ENCODE peak calls at places on chromosomes 3 and 15, in six cellular contexts. J is neuronal stem cell; R is naive thymus-derived CD8-positive, alpha-beta T cell; M is right lobe of liver; B is Panc1; S is activated T-helper 2 cell treated with anti-CD3 and anti-CD28 coated beads, Interferon-gamma antibody, Interleukin-2, Interleukin-4, amounts not matched to agents 10 μg/mL and 5 μg/mL and 100 μg/mL, durations not matched to agents 14 hours and 24 hours and 36 hours. O is an unnamed sample.
A peak's percentile ranks its signal among the peaks of the same experiment; 100 is the strongest.

GRCh38 chr15:31435256-31435781 is 108.7 kb downstream of the KLF13 start:
- DNase-seq in B (no peak), S (peak; percentile 80), R (peak; percentile 91), J (peak; percentile 30), M (peak; percentile 78), O (peak; percentile 96)

GRCh38 chr3:124315215-124316033 is 323.5 kb upstream of the ROPN1 start:
- DNase-seq in B (no peak), J (no peak), S (no peak), R (no peak), M (no peak), O (no peak)

GRCh38 chr15:34754674-34755418 is at the start of gene GJD2:
- DNase-seq in B (no peak), S (no peak), J (peak; percentile 51), M (no peak), R (no peak), O (no peak)

GRCh38 chr3:108092556-108092955 is 1.7 kb upstream of the CD47 start:
- DNase-seq in B (no peak), R (no peak), M (no peak), J (no peak), S (no peak), O (no peak)

GRCh38 chr15:50116477-50116876 is 2.6 kb downstream of the ATP8B4 start:
- DNase-seq in M (no peak), S (no peak), B (no peak), R (no peak), J (no peak), O (peak; percentile 51)

GRCh38 chr3:88059380-88060160 is 515 bp downstream of the ZNF654 start:
- DNase-seq in R (peak; percentile 4), B (no peak), M (no peak), J (peak; percentile 3), S (no peak), O (peak; percentile 37)

GRCh38 chr3:76930712-76931111 is 109.2 kb upstream of the ROBO2 start:
- DNase-seq in S (no peak), M (no peak), J (no peak), R (no peak), B (no peak), O (no peak)

GRCh38 chr3:98372445-98372844 is 18.0 kb upstream of the OR5K3 start:
- DNase-seq in B (no peak), R (no peak), M (no peak), J (no peak), S (no peak), O (no peak)

GRCh38 chr3:147521646-147522045 is 112.5 kb downstream of the ZIC1 start:
- DNase-seq in B (no peak), M (no peak), R (no peak), J (no peak), S (no peak), O (no peak)

GRCh38 chr3:39911465-39912309 is 102.3 kb downstream of the MYRIP start:
- DNase-seq in J (no peak), B (no peak), M (no peak), S (no peak), R (no peak), O (no peak)

GRCh38 chr3:30752961-30753360 is 141.5 kb downstream of the GADL1 start:
- DNase-seq in J (no peak), B (no peak), M (peak; percentile 30), S (no peak), R (no peak), O (no peak)

GRCh38 chr3:179260949-179261765 is 10.2 kb upstream of the KCNMB3 start:
- DNase-seq in S (peak; percentile 67), J (peak; percentile 29), M (peak; percentile 85), R (peak; percentile 62), B (no peak), O (no peak)

GRCh38 chr3:78729921-78730320 is 1037.9 kb downstream of the ROBO1 start:
- DNase-seq in B (no peak), S (no peak), M (no peak), J (no peak), R (no peak), O (no peak)

GRCh38 chr15:68285243-68285980 is 7.9 kb downstream of the FEM1B start:
- DNase-seq in R (no peak), M (no peak), B (no peak), S (no peak), J (no peak), O (no peak)

GRCh38 chr3:70754314-70754713 is 441.9 kb upstream of the MDFIC2 start:
- DNase-seq in J (no peak), S (no peak), B (no peak), R (no peak), M (no peak), O (no peak)

GRCh38 chr3:23071306-23071705 is 131.8 kb upstream of the UBE2E2 start:
- DNase-seq in S (no peak), J (no peak), R (no peak), M (no peak), B (no peak), O (no peak)

GRCh38 chr15:40454904-40455391 is 14.2 kb downstream of the BAHD1 start:
- DNase-seq in J (no peak), S (no peak), B (no peak), R (no peak), M (no peak), O (no peak)

GRCh38 chr3:127037423-127037841 is 54.5 kb downstream of the PLXNA1 start:
- DNase-seq in M (no peak), S (no peak), J (no peak), B (no peak), R (no peak), O (no peak)

GRCh38 chr3:104596551-104596950 is 770.2 kb upstream of the ALCAM start:
- DNase-seq in R (peak; percentile 9), J (peak; percentile 21), B (peak; percentile 15), M (no peak), S (no peak), O (no peak)

GRCh38 chr3:129783470-129783869 is 110.0 kb downstream of the TMCC1 start:
- DNase-seq in B (no peak), J (no peak), R (no peak), S (no peak), M (no peak), O (no peak)

GRCh38 chr3:55267206-55267930 is 219.7 kb downstream of the WNT5A start:
- DNase-seq in B (no peak), M (no peak), S (no peak), R (no peak), J (no peak), O (no peak)

GRCh38 chr15:91857772-91858171 is 4.3 kb downstream of the SLCO3A1 start:
- DNase-seq in B (no peak), J (no peak), S (peak; percentile 42), R (peak; percentile 57), M (no peak), O (peak; percentile 23)

GRCh38 chr15:25182736-25183445 is 228.1 kb downstream of the SNRPN start:
- DNase-seq in B (no peak), S (no peak), M (peak; percentile 9), J (no peak), R (no peak), O (no peak)

GRCh38 chr3:171404376-171404982 is 55.7 kb downstream of the TNIK start:
- DNase-seq in M (no peak), S (no peak), R (no peak), J (no peak), B (no peak), O (no peak)

GRCh38 chr3:183486472-183486871 is 58.1 kb upstream of the MCF2L2 start:
- DNase-seq in M (no peak), R (no peak), S (no peak), J (no peak), B (no peak), O (no peak)

GRCh38 chr15:69013726-69014406 is 629 bp upstream of the NOX5 start:
- DNase-seq in M (no peak), J (no peak), S (no peak), R (no peak), B (no peak), O (no peak)

GRCh38 chr3:195458188-195458800 is 15.5 kb upstream of the ACAP2 start:
- DNase-seq in S (no peak), B (no peak), J (no peak), R (peak; percentile 59), M (no peak), O (no peak)

GRCh38 chr3:21747376-21747775 is 3.6 kb downstream of the ZNF385D start:
- DNase-seq in J (no peak), M (no peak), S (no peak), R (no peak), B (no peak), O (no peak)

O was measured in NK-92 treated with Interleukin-12 subunit alpha and Interleukin-12 subunit beta, amount 100 ng/mL, for 24 hours.